ENCODE peak calls at places on chromosomes 4 and X, in seven cellular contexts. Y is lung, F is activated B cell treated with CpG ODN at 0.5 μM for 24 hours, O is ascending aorta, S is uterus, B is progenitor cell of endocrine pancreas, T is neural crest cell. P is an unnamed sample.

GRCh38 chr4:142144813-142145212 is 508.4 kb downstream of the IL15 start:
- DNase-seq in Y (no peak), F (no peak), O (no peak), S (no peak), B (no peak), T (no peak), P (no peak)

GRCh38 chrX:38192007-38192625 is 28.6 kb downstream of the SRPX start:
- DNase-seq in Y (no peak), F (no peak), O (no peak), S (no peak), B (no peak), T (no peak), P (no peak)

GRCh38 chr4:1980561-1981041 is 28.2 kb downstream of the NELFA start:
- DNase-seq in Y (no peak), F (no peak), O (no peak), S (no peak), B (no peak), T (no peak), P (no peak)

GRCh38 chrX:46461653-46462191 is 83.5 kb downstream of the ZNF674 start:
- DNase-seq in Y (no peak), F (no peak), O (no peak), S (no peak), B (no peak), T (no peak), P (no peak)

GRCh38 chrX:10326578-10326977 is 169.8 kb downstream of the CLCN4 start:
- DNase-seq in Y (no peak), F (no peak), O (no peak), S (no peak), B (no peak), T (no peak), P (no peak)

GRCh38 chr4:957581-958313 is 15.6 kb downstream of the DGKQ start:
- DNase-seq in Y (no peak), F (no peak), O (no peak), S (no peak), B (no peak), T (no peak), P (no peak)

GRCh38 chrX:13109811-13110210 is 65.4 kb upstream of the FAM9C start:
- DNase-seq in Y (no peak), F (no peak), O (no peak), S (no peak), B (no peak), T (no peak), P (no peak)

GRCh38 chrX:28229217-28229616 is 248.0 kb upstream of the DCAF8L1 start:
- DNase-seq in Y (no peak), F (no peak), O (no peak), S (no peak), B (no peak), T (no peak), P (no peak)

GRCh38 chrX:118116308-118117068 is at the start of gene KLHL13:
- DNase-seq in Y (no peak), F (no peak), O (peak), S (peak), B (peak), T (peak), P (peak)

GRCh38 chrX:134294548-134294947 is 57.6 kb downstream of the CCDC160 start:
- DNase-seq in Y (no peak), F (no peak), O (no peak), S (no peak), B (no peak), T (no peak), P (no peak)

GRCh38 chr4:180925800-180926199 is 1317.4 kb upstream of the TENM3 start:
- DNase-seq in Y (no peak), F (no peak), O (no peak), S (no peak), B (no peak), T (no peak), P (no peak)

GRCh38 chr4:144202091-144202490 is 61.6 kb upstream of the GYPA start:
- DNase-seq in Y (no peak), F (no peak), O (no peak), S (no peak), B (no peak), T (no peak), P (no peak)

GRCh38 chrX:19673334-19674040 is 158.2 kb upstream of the MAP3K15 start:
- DNase-seq in Y (peak), F (no peak), O (peak), S (peak), B (no peak), T (no peak), P (no peak)

GRCh38 chr4:159484861-159485260 is 382.0 kb downstream of the RAPGEF2 start:
- DNase-seq in Y (no peak), F (no peak), O (no peak), S (no peak), B (no peak), T (no peak), P (no peak)

GRCh38 chr4:78065514-78066192 is 8.5 kb downstream of the FRAS1 start:
- DNase-seq in Y (no peak), F (no peak), O (no peak), S (no peak), B (no peak), T (no peak), P (no peak)

GRCh38 chr4:17060230-17060629 is 161.8 kb upstream of the LDB2 start:
- DNase-seq in Y (no peak), F (no peak), O (no peak), S (no peak), B (no peak), T (no peak), P (no peak)

GRCh38 chr4:186740822-186741221 is 17.2 kb upstream of the FAT1 start:
- DNase-seq in Y (no peak), F (no peak), O (no peak), S (no peak), B (no peak), T (no peak), P (no peak)

GRCh38 chr4:99723555-99724450 is 66.2 kb upstream of the C4orf54 start:
- DNase-seq in Y (peak), F (no peak), O (peak), S (peak), B (no peak), T (no peak), P (no peak)

GRCh38 chrX:83260288-83260687 is 247.8 kb upstream of the POU3F4 start:
- DNase-seq in Y (no peak), F (no peak), O (no peak), S (no peak), B (no peak), T (no peak), P (no peak)

GRCh38 chr4:148776944-148777343 is 334.7 kb upstream of the NR3C2 start:
- DNase-seq in Y (no peak), F (no peak), O (no peak), S (no peak), B (no peak), T (no peak), P (no peak)

GRCh38 chr4:8830611-8831200 is 40.9 kb downstream of the HMX1 start:
- DNase-seq in Y (no peak), F (peak), O (peak), S (peak), B (no peak), T (no peak), P (no peak)

GRCh38 chr4:121243476-121243875 is 79.4 kb upstream of the TNIP3 start:
- DNase-seq in Y (no peak), F (no peak), O (no peak), S (no peak), B (no peak), T (no peak), P (no peak)

GRCh38 chr4:40395166-40395900 is 60.2 kb downstream of the CHRNA9 start:
- DNase-seq in Y (no peak), F (no peak), O (no peak), S (no peak), B (no peak), T (no peak), P (no peak)

GRCh38 chrX:17375631-17376380 is 806 bp downstream of the NHS start:
- DNase-seq in Y (no peak), F (no peak), O (no peak), S (peak), B (peak), T (peak), P (peak)

GRCh38 chr4:107824367-107825071 is at the start of gene SGMS2:
- DNase-seq in Y (peak), F (no peak), O (peak), S (peak), B (peak), T (peak), P (peak)

GRCh38 chr4:85790582-85790981 is 315.6 kb downstream of the ARHGAP24 start:
- DNase-seq in Y (no peak), F (no peak), O (no peak), S (no peak), B (no peak), T (no peak), P (no peak)

GRCh38 chr4:16443504-16444088 is 217.3 kb upstream of the TAPT1 start:
- DNase-seq in Y (no peak), F (no peak), O (no peak), S (no peak), B (no peak), T (no peak), P (no peak)

GRCh38 chr4:185209031-185209851 is at the start of gene SNX25:
- DNase-seq in Y (peak), F (peak), O (peak), S (peak), B (peak), T (peak), P (peak)

GRCh38 chrX:38513087-38513742 is 48.1 kb upstream of the TSPAN7 start:
- DNase-seq in Y (no peak), F (no peak), O (no peak), S (no peak), B (no peak), T (no peak), P (no peak)

GRCh38 chr4:132132433-132132832 is 1016.7 kb upstream of the PCDH10 start:
- DNase-seq in Y (no peak), F (no peak), O (no peak), S (no peak), B (no peak), T (no peak), P (no peak)

GRCh38 chr4:150739591-150739990 is 157.6 kb downstream of the MAB21L2 start:
- DNase-seq in Y (no peak), F (no peak), O (no peak), S (no peak), B (no peak), T (no peak), P (no peak)

GRCh38 chr4:10185518-10186227 is 69.1 kb upstream of the WDR1 start:
- DNase-seq in Y (no peak), F (no peak), O (no peak), S (no peak), B (no peak), T (no peak), P (no peak)

GRCh38 chr4:54414545-54414944 is 185.5 kb downstream of the PDGFRA start:
- DNase-seq in Y (no peak), F (no peak), O (no peak), S (no peak), B (no peak), T (no peak), P (no peak)

GRCh38 chr4:139645458-139645857 is 20.2 kb upstream of the MGST2 start:
- DNase-seq in Y (no peak), F (no peak), O (no peak), S (no peak), B (no peak), T (no peak), P (no peak)

GRCh38 chrX:124395145-124395858 is 48.9 kb downstream of the SH2D1A start:
- DNase-seq in Y (no peak), F (no peak), O (no peak), S (no peak), B (no peak), T (no peak), P (no peak)

GRCh38 chr4:94472056-94472826 is 20.5 kb downstream of the PDLIM5 start:
- DNase-seq in Y (no peak), F (no peak), O (no peak), S (no peak), B (no peak), T (no peak), P (no peak)

GRCh38 chr4:26015133-26015651 is 101.2 kb downstream of the SMIM20 start:
- DNase-seq in Y (no peak), F (no peak), O (peak), S (peak), B (no peak), T (no peak), P (no peak)

GRCh38 chr4:154465085-154465484 is 26.5 kb downstream of the DCHS2 start:
- DNase-seq in Y (no peak), F (no peak), O (no peak), S (no peak), B (no peak), T (no peak), P (no peak)

GRCh38 chr4:60455380-60455779 is 744.7 kb upstream of the ADGRL3 start:
- DNase-seq in Y (no peak), F (no peak), O (no peak), S (no peak), B (no peak), T (no peak), P (no peak)
- TF ChIP-seq CTCF in Y (no peak), F (no peak), O (no peak), S (no peak), B (no peak), T (no peak), P (no peak)

DNA sequence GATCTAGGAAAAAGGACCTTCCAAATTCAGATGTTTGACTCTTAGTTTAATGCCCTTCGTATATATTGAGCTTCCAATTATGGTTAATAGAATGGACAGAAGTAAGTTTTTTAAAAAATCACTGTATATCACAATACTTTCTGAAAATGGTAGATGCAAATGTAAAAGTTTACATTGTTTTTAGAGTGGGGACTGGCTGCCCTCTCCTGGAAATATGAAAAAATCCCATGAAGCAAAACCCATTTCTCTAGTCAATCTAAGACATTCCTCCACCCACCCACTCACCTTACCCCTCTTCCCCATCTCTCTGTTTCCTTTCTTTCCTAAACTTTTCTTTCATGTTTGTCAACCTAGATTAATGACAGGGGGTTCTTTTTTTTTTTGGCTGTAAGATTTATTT is 134.5 kb downstream of the ARHGAP6 start:
- DNase-seq in Y (no peak), F (no peak), O (no peak), S (no peak), B (no peak), T (no peak), P (no peak)
- TF ChIP-seq CTCF in Y (no peak), F (no peak), O (peak), S (peak), B (peak), T (peak), P (no peak)

DNA sequence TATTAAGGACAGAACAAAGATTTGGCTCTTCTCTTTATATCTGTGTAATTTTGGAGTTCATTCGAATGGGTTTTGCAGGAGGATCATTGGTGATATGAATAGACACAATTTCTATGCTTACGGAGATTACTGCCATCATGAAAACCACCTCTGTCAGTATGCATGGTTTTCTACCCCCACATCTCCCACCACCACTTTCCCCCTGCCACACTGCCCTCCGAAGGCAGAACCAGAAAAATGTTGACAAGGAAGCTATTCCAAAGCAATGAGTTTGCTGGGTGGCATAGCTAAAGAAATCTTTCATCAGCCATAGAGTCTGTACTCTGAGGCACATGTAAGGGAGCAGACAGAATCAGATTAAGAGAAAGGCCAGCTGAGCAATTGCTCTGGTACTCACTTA is 567.3 kb upstream of the ACTRT1 start:
- DNase-seq in Y (no peak), F (no peak), O (no peak), S (no peak), B (no peak), T (no peak), P (no peak)
- TF ChIP-seq CTCF in Y (no peak), F (no peak), O (no peak), S (no peak), B (no peak), T (no peak), P (no peak)

GRCh38 chrX:120522820-120523219 is 37.9 kb downstream of the CUL4B start:
- DNase-seq in Y (no peak), F (no peak), O (no peak), S (no peak), B (no peak), T (no peak), P (no peak)
- TF ChIP-seq CTCF in Y (no peak), F (no peak), O (no peak), S (no peak), B (no peak), T (peak), P (no peak)

DNA sequence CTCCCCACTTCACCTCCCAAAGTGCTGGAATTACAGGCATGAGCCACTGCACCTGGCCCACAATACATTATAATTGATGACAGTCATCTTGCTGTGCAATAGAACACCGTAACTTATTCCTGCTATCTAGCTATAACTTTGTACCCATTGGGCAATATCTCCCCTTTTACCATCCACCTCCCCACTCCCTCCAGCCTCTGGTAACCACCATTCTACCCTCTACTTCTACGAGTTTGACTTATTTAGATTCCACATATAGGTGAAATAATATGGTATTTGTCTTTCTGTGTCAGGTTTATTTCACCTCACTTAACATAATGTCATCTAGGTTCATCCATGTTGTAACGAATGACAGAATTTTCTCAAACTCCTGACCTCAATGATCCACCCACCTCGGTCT is 8.2 kb upstream of the TEX11 start:
- DNase-seq in Y (no peak), F (no peak), O (no peak), S (no peak), B (no peak), T (no peak), P (no peak)
- TF ChIP-seq CTCF in Y (no peak), F (no peak), O (no peak), S (no peak), B (no peak), T (no peak), P (no peak)

GRCh38 chr4:19971829-19972228 is 279.9 kb upstream of the SLIT2 start:
- DNase-seq in Y (no peak), F (no peak), O (no peak), S (no peak), B (no peak), T (no peak), P (no peak)

DNA sequence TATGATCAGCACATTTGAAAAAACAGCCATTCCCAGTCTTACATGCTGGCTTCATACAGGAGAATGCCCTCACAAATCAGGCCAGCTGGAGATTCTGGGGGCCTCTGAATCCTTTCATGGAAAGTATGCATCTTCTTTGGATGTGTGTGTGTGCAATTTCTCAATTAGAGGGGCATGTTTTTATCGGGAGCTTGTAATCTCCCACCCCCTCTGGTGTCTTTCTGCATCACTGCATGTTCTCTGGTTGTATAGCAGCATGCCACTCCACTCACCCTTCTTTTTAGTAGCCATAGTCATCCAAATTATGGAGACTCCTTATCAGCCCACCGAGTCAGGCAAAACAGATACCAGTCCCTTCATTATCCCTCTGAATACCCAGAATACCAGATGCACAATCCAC is 282.2 kb upstream of the SLIT2 start:
- DNase-seq in Y (no peak), F (no peak), O (no peak), S (no peak), B (no peak), T (no peak), P (no peak)
- TF ChIP-seq CTCF in Y (no peak), F (no peak), O (no peak), S (no peak), B (peak), T (no peak), P (peak)